ENCODE peak calls at places on chromosomes 2 and 18, in ten cellular contexts. One of them, this sample, is unnamed.

GRCh38 chr18:49944681-49945080 is 131.3 kb upstream of the ACAA2 start:
- DNase-seq in SIG-M5: no peak
- DNase-seq in memory B cell: no peak
- DNase-seq in stimulated activated CD4-positive, alpha-beta T cell treated with anti-CD3 and anti-CD28 coated beads, Interleukin-4, amount 100 ng/mL, for 48 hours: no peak
- DNase-seq in A549: no peak
- DNase-seq in GF-D8: no peak
- DNase-seq in HEK293T: no peak
- DNase-seq in T follicular helper cell: no peak
- DNase-seq in AG04449: no peak
- DNase-seq in sigmoid colon: peak
- DNase-seq in this sample: no peak

GRCh38 chr18:45664824-45665763 is 49.8 kb downstream of the SLC14A2 start:
- DNase-seq in SIG-M5: no peak
- DNase-seq in memory B cell: peak
- DNase-seq in stimulated activated CD4-positive, alpha-beta T cell treated with anti-CD3 and anti-CD28 coated beads, Interleukin-4, amount 100 ng/mL, for 48 hours: peak
- DNase-seq in A549: peak
- DNase-seq in GF-D8: peak
- DNase-seq in HEK293T: peak
- DNase-seq in T follicular helper cell: peak
- DNase-seq in AG04449: no peak
- DNase-seq in sigmoid colon: no peak
- DNase-seq in this sample: peak

GRCh38 chr2:183037660-183038340 is 457 bp downstream of the NCKAP1 start:
- DNase-seq in SIG-M5: no peak
- DNase-seq in memory B cell: no peak
- DNase-seq in stimulated activated CD4-positive, alpha-beta T cell treated with anti-CD3 and anti-CD28 coated beads, Interleukin-4, amount 100 ng/mL, for 48 hours: no peak
- DNase-seq in A549: no peak
- DNase-seq in GF-D8: no peak
- DNase-seq in HEK293T: peak
- DNase-seq in T follicular helper cell: no peak
- DNase-seq in AG04449: no peak
- DNase-seq in sigmoid colon: peak
- DNase-seq in this sample: no peak

GRCh38 chr18:70261141-70261788 is 27.6 kb upstream of the SOCS6 start:
- DNase-seq in SIG-M5: no peak
- DNase-seq in memory B cell: no peak
- DNase-seq in stimulated activated CD4-positive, alpha-beta T cell treated with anti-CD3 and anti-CD28 coated beads, Interleukin-4, amount 100 ng/mL, for 48 hours: no peak
- DNase-seq in A549: no peak
- DNase-seq in GF-D8: no peak
- DNase-seq in HEK293T: no peak
- DNase-seq in T follicular helper cell: no peak
- DNase-seq in AG04449: no peak
- DNase-seq in sigmoid colon: no peak
- DNase-seq in this sample: no peak

GRCh38 chr2:190649035-190649797 is at the start of gene NAB1:
- DNase-seq in SIG-M5: no peak
- DNase-seq in memory B cell: peak
- DNase-seq in stimulated activated CD4-positive, alpha-beta T cell treated with anti-CD3 and anti-CD28 coated beads, Interleukin-4, amount 100 ng/mL, for 48 hours: peak
- DNase-seq in A549: peak
- DNase-seq in GF-D8: no peak
- DNase-seq in HEK293T: peak
- DNase-seq in T follicular helper cell: peak
- DNase-seq in AG04449: no peak
- DNase-seq in sigmoid colon: peak
- DNase-seq in this sample: peak

GRCh38 chr18:22052405-22053105 is 116.8 kb upstream of the GATA6 start:
- DNase-seq in SIG-M5: no peak
- DNase-seq in memory B cell: no peak
- DNase-seq in stimulated activated CD4-positive, alpha-beta T cell treated with anti-CD3 and anti-CD28 coated beads, Interleukin-4, amount 100 ng/mL, for 48 hours: no peak
- DNase-seq in A549: no peak
- DNase-seq in GF-D8: no peak
- DNase-seq in HEK293T: no peak
- DNase-seq in T follicular helper cell: no peak
- DNase-seq in AG04449: no peak
- DNase-seq in sigmoid colon: no peak
- DNase-seq in this sample: no peak

GRCh38 chr2:99636432-99637034 is 146.7 kb upstream of the REV1 start:
- DNase-seq in SIG-M5: no peak
- DNase-seq in memory B cell: no peak
- DNase-seq in stimulated activated CD4-positive, alpha-beta T cell treated with anti-CD3 and anti-CD28 coated beads, Interleukin-4, amount 100 ng/mL, for 48 hours: no peak
- DNase-seq in A549: no peak
- DNase-seq in GF-D8: no peak
- DNase-seq in HEK293T: no peak
- DNase-seq in T follicular helper cell: no peak
- DNase-seq in AG04449: no peak
- DNase-seq in sigmoid colon: peak
- DNase-seq in this sample: no peak

GRCh38 chr18:31044926-31045325 is 2.4 kb upstream of the DSC3 start:
- DNase-seq in SIG-M5: no peak
- DNase-seq in memory B cell: no peak
- DNase-seq in stimulated activated CD4-positive, alpha-beta T cell treated with anti-CD3 and anti-CD28 coated beads, Interleukin-4, amount 100 ng/mL, for 48 hours: no peak
- DNase-seq in A549: no peak
- DNase-seq in GF-D8: no peak
- DNase-seq in HEK293T: no peak
- DNase-seq in T follicular helper cell: no peak
- DNase-seq in AG04449: no peak
- DNase-seq in sigmoid colon: no peak
- DNase-seq in this sample: no peak

GRCh38 chr2:233844064-233844807 is 10.1 kb downstream of the HJURP start:
- DNase-seq in SIG-M5: no peak
- DNase-seq in memory B cell: no peak
- DNase-seq in stimulated activated CD4-positive, alpha-beta T cell treated with anti-CD3 and anti-CD28 coated beads, Interleukin-4, amount 100 ng/mL, for 48 hours: no peak
- DNase-seq in A549: no peak
- DNase-seq in GF-D8: no peak
- DNase-seq in HEK293T: no peak
- DNase-seq in T follicular helper cell: no peak
- DNase-seq in AG04449: no peak
- DNase-seq in sigmoid colon: peak
- DNase-seq in this sample: no peak

GRCh38 chr2:26011990-26012856 is 21.7 kb upstream of the RAB10 start:
- DNase-seq in SIG-M5: no peak
- DNase-seq in memory B cell: no peak
- DNase-seq in stimulated activated CD4-positive, alpha-beta T cell treated with anti-CD3 and anti-CD28 coated beads, Interleukin-4, amount 100 ng/mL, for 48 hours: no peak
- DNase-seq in A549: peak
- DNase-seq in GF-D8: no peak
- DNase-seq in HEK293T: peak
- DNase-seq in T follicular helper cell: no peak
- DNase-seq in AG04449: no peak
- DNase-seq in sigmoid colon: peak
- DNase-seq in this sample: no peak

GRCh38 chr2:128377071-128377910 is 58.6 kb upstream of the HS6ST1 start:
- DNase-seq in SIG-M5: no peak
- DNase-seq in memory B cell: no peak
- DNase-seq in stimulated activated CD4-positive, alpha-beta T cell treated with anti-CD3 and anti-CD28 coated beads, Interleukin-4, amount 100 ng/mL, for 48 hours: no peak
- DNase-seq in A549: no peak
- DNase-seq in GF-D8: no peak
- DNase-seq in HEK293T: no peak
- DNase-seq in T follicular helper cell: no peak
- DNase-seq in AG04449: no peak
- DNase-seq in sigmoid colon: peak
- DNase-seq in this sample: no peak

GRCh38 chr2:42045956-42046748 is 1.7 kb upstream of the PKDCC start:
- DNase-seq in SIG-M5: no peak
- DNase-seq in memory B cell: no peak
- DNase-seq in stimulated activated CD4-positive, alpha-beta T cell treated with anti-CD3 and anti-CD28 coated beads, Interleukin-4, amount 100 ng/mL, for 48 hours: no peak
- DNase-seq in A549: no peak
- DNase-seq in GF-D8: no peak
- DNase-seq in HEK293T: no peak
- DNase-seq in T follicular helper cell: no peak
- DNase-seq in AG04449: no peak
- DNase-seq in sigmoid colon: no peak
- DNase-seq in this sample: no peak

GRCh38 chr2:102520801-102521200 is 47.8 kb downstream of the SLC9A4 start:
- DNase-seq in SIG-M5: no peak
- DNase-seq in memory B cell: no peak
- DNase-seq in stimulated activated CD4-positive, alpha-beta T cell treated with anti-CD3 and anti-CD28 coated beads, Interleukin-4, amount 100 ng/mL, for 48 hours: no peak
- DNase-seq in A549: no peak
- DNase-seq in GF-D8: no peak
- DNase-seq in HEK293T: no peak
- DNase-seq in T follicular helper cell: no peak
- DNase-seq in AG04449: no peak
- DNase-seq in sigmoid colon: no peak
- DNase-seq in this sample: no peak

GRCh38 chr2:95121150-95121494 is 486 bp downstream of the MRPS5 start:
- DNase-seq in SIG-M5: no peak
- DNase-seq in memory B cell: no peak
- DNase-seq in stimulated activated CD4-positive, alpha-beta T cell treated with anti-CD3 and anti-CD28 coated beads, Interleukin-4, amount 100 ng/mL, for 48 hours: no peak
- DNase-seq in A549: no peak
- DNase-seq in GF-D8: no peak
- DNase-seq in HEK293T: no peak
- DNase-seq in T follicular helper cell: no peak
- DNase-seq in AG04449: no peak
- DNase-seq in sigmoid colon: no peak
- DNase-seq in this sample: no peak

GRCh38 chr2:95258271-95258670 is 16.0 kb upstream of the PROM2 start:
- DNase-seq in SIG-M5: no peak
- DNase-seq in memory B cell: no peak
- DNase-seq in stimulated activated CD4-positive, alpha-beta T cell treated with anti-CD3 and anti-CD28 coated beads, Interleukin-4, amount 100 ng/mL, for 48 hours: no peak
- DNase-seq in A549: no peak
- DNase-seq in GF-D8: no peak
- DNase-seq in HEK293T: no peak
- DNase-seq in T follicular helper cell: no peak
- DNase-seq in AG04449: no peak
- DNase-seq in sigmoid colon: no peak
- DNase-seq in this sample: no peak

GRCh38 chr2:143937563-143938346 is 582.2 kb downstream of the ZEB2 start:
- DNase-seq in SIG-M5: no peak
- DNase-seq in memory B cell: no peak
- DNase-seq in stimulated activated CD4-positive, alpha-beta T cell treated with anti-CD3 and anti-CD28 coated beads, Interleukin-4, amount 100 ng/mL, for 48 hours: no peak
- DNase-seq in A549: no peak
- DNase-seq in GF-D8: no peak
- DNase-seq in HEK293T: peak
- DNase-seq in T follicular helper cell: no peak
- DNase-seq in AG04449: no peak
- DNase-seq in sigmoid colon: no peak
- DNase-seq in this sample: no peak

GRCh38 chr2:227325824-227326195 is 759 bp downstream of the MFF start:
- DNase-seq in SIG-M5: no peak
- DNase-seq in memory B cell: no peak
- DNase-seq in stimulated activated CD4-positive, alpha-beta T cell treated with anti-CD3 and anti-CD28 coated beads, Interleukin-4, amount 100 ng/mL, for 48 hours: no peak
- DNase-seq in A549: peak
- DNase-seq in GF-D8: peak
- DNase-seq in HEK293T: peak
- DNase-seq in T follicular helper cell: no peak
- DNase-seq in AG04449: no peak
- DNase-seq in sigmoid colon: peak
- DNase-seq in this sample: no peak

GRCh38 chr2:204022550-204022949 is 86.0 kb downstream of the ICOS start:
- DNase-seq in SIG-M5: no peak
- DNase-seq in memory B cell: no peak
- DNase-seq in stimulated activated CD4-positive, alpha-beta T cell treated with anti-CD3 and anti-CD28 coated beads, Interleukin-4, amount 100 ng/mL, for 48 hours: no peak
- DNase-seq in A549: no peak
- DNase-seq in GF-D8: no peak
- DNase-seq in HEK293T: no peak
- DNase-seq in T follicular helper cell: no peak
- DNase-seq in AG04449: no peak
- DNase-seq in sigmoid colon: no peak
- DNase-seq in this sample: no peak

GRCh38 chr2:160921401-160921964 is 238.7 kb upstream of the TANK start:
- DNase-seq in SIG-M5: no peak
- DNase-seq in memory B cell: no peak
- DNase-seq in stimulated activated CD4-positive, alpha-beta T cell treated with anti-CD3 and anti-CD28 coated beads, Interleukin-4, amount 100 ng/mL, for 48 hours: no peak
- DNase-seq in A549: no peak
- DNase-seq in GF-D8: no peak
- DNase-seq in HEK293T: no peak
- DNase-seq in T follicular helper cell: no peak
- DNase-seq in AG04449: no peak
- DNase-seq in sigmoid colon: no peak
- DNase-seq in this sample: no peak

GRCh38 chr2:54336136-54336976 is 80.3 kb upstream of the TSPYL6 start:
- DNase-seq in SIG-M5: no peak
- DNase-seq in memory B cell: no peak
- DNase-seq in stimulated activated CD4-positive, alpha-beta T cell treated with anti-CD3 and anti-CD28 coated beads, Interleukin-4, amount 100 ng/mL, for 48 hours: no peak
- DNase-seq in A549: no peak
- DNase-seq in GF-D8: no peak
- DNase-seq in HEK293T: no peak
- DNase-seq in T follicular helper cell: no peak
- DNase-seq in AG04449: peak
- DNase-seq in sigmoid colon: no peak
- DNase-seq in this sample: no peak

GRCh38 chr2:191065785-191066184 is 51.8 kb upstream of the STAT1 start:
- DNase-seq in SIG-M5: no peak
- DNase-seq in memory B cell: no peak
- DNase-seq in stimulated activated CD4-positive, alpha-beta T cell treated with anti-CD3 and anti-CD28 coated beads, Interleukin-4, amount 100 ng/mL, for 48 hours: no peak
- DNase-seq in A549: no peak
- DNase-seq in GF-D8: peak
- DNase-seq in HEK293T: no peak
- DNase-seq in T follicular helper cell: no peak
- DNase-seq in AG04449: no peak
- DNase-seq in sigmoid colon: no peak
- DNase-seq in this sample: no peak

GRCh38 chr18:12921178-12921577 is 26.6 kb upstream of the SEH1L start:
- DNase-seq in SIG-M5: no peak
- DNase-seq in memory B cell: no peak
- DNase-seq in stimulated activated CD4-positive, alpha-beta T cell treated with anti-CD3 and anti-CD28 coated beads, Interleukin-4, amount 100 ng/mL, for 48 hours: no peak
- DNase-seq in A549: no peak
- DNase-seq in GF-D8: no peak
- DNase-seq in HEK293T: no peak
- DNase-seq in T follicular helper cell: no peak
- DNase-seq in AG04449: no peak
- DNase-seq in sigmoid colon: no peak
- DNase-seq in this sample: no peak

GRCh38 chr2:72208225-72208624 is 60.6 kb upstream of the CYP26B1 start:
- DNase-seq in SIG-M5: no peak
- DNase-seq in memory B cell: no peak
- DNase-seq in stimulated activated CD4-positive, alpha-beta T cell treated with anti-CD3 and anti-CD28 coated beads, Interleukin-4, amount 100 ng/mL, for 48 hours: no peak
- DNase-seq in A549: no peak
- DNase-seq in GF-D8: no peak
- DNase-seq in HEK293T: no peak
- DNase-seq in T follicular helper cell: no peak
- DNase-seq in AG04449: no peak
- DNase-seq in sigmoid colon: no peak
- DNase-seq in this sample: no peak

GRCh38 chr2:177455187-177455586 is 62.6 kb downstream of the AGPS start:
- DNase-seq in SIG-M5: no peak
- DNase-seq in memory B cell: no peak
- DNase-seq in stimulated activated CD4-positive, alpha-beta T cell treated with anti-CD3 and anti-CD28 coated beads, Interleukin-4, amount 100 ng/mL, for 48 hours: no peak
- DNase-seq in A549: no peak
- DNase-seq in GF-D8: no peak
- DNase-seq in HEK293T: no peak
- DNase-seq in T follicular helper cell: no peak
- DNase-seq in AG04449: no peak
- DNase-seq in sigmoid colon: no peak
- DNase-seq in this sample: no peak

GRCh38 chr2:233430091-233430490 is 75.8 kb downstream of the DGKD start:
- DNase-seq in SIG-M5: no peak
- DNase-seq in memory B cell: no peak
- DNase-seq in stimulated activated CD4-positive, alpha-beta T cell treated with anti-CD3 and anti-CD28 coated beads, Interleukin-4, amount 100 ng/mL, for 48 hours: no peak
- DNase-seq in A549: no peak
- DNase-seq in GF-D8: peak
- DNase-seq in HEK293T: no peak
- DNase-seq in T follicular helper cell: no peak
- DNase-seq in AG04449: peak
- DNase-seq in sigmoid colon: no peak
- DNase-seq in this sample: no peak

GRCh38 chr2:157170299-157170698 is 87.2 kb upstream of the GALNT5 start:
- DNase-seq in SIG-M5: no peak
- DNase-seq in memory B cell: no peak
- DNase-seq in stimulated activated CD4-positive, alpha-beta T cell treated with anti-CD3 and anti-CD28 coated beads, Interleukin-4, amount 100 ng/mL, for 48 hours: no peak
- DNase-seq in A549: no peak
- DNase-seq in GF-D8: no peak
- DNase-seq in HEK293T: no peak
- DNase-seq in T follicular helper cell: no peak
- DNase-seq in AG04449: no peak
- DNase-seq in sigmoid colon: no peak
- DNase-seq in this sample: no peak

GRCh38 chr18:46155652-46156051 is 51.5 kb downstream of the HAUS1 start:
- DNase-seq in SIG-M5: no peak
- DNase-seq in memory B cell: no peak
- DNase-seq in stimulated activated CD4-positive, alpha-beta T cell treated with anti-CD3 and anti-CD28 coated beads, Interleukin-4, amount 100 ng/mL, for 48 hours: peak
- DNase-seq in A549: no peak
- DNase-seq in GF-D8: peak
- DNase-seq in HEK293T: no peak
- DNase-seq in T follicular helper cell: peak
- DNase-seq in AG04449: peak
- DNase-seq in sigmoid colon: no peak
- DNase-seq in this sample: no peak

GRCh38 chr2:172643142-172643541 is 87.3 kb downstream of the PDK1 start:
- DNase-seq in SIG-M5: no peak
- DNase-seq in memory B cell: no peak
- DNase-seq in stimulated activated CD4-positive, alpha-beta T cell treated with anti-CD3 and anti-CD28 coated beads, Interleukin-4, amount 100 ng/mL, for 48 hours: peak
- DNase-seq in A549: no peak
- DNase-seq in GF-D8: no peak
- DNase-seq in HEK293T: no peak
- DNase-seq in T follicular helper cell: no peak
- DNase-seq in AG04449: no peak
- DNase-seq in sigmoid colon: no peak
- DNase-seq in this sample: no peak

This sample was measured in GM12891.